ENCODE peak calls at places on chromosomes 11 and 22, in nine cellular contexts. S is OCI-M1; H is activated naive CD8-positive, alpha-beta T cell treated with anti-CD3 and anti-CD28 coated beads for 36 hours; R is sciatic nerve; F is cardiac fibroblast; C is endodermal cell; D is HAP-1; E is H9; L is stimulated activated CD8-positive, alpha-beta memory T cell treated with anti-CD3 and anti-CD28 coated beads, Interleukin-7, amount 100 ng/mL, for 48 hours. P is an unnamed sample.

GRCh38 chr11:112085822-112086421 is 634 bp downstream of the TIMM8B start:
- DNase-seq in L (no peak), S (peak), H (peak), C (no peak), R (no peak), D (no peak), E (no peak), F (peak), P (no peak)

GRCh38 chr11:108027057-108027456 is 18.4 kb downstream of the CUL5 start:
- DNase-seq in L (no peak), C (no peak), S (no peak), H (no peak), F (no peak), R (no peak), D (no peak), E (no peak), P (no peak)

GRCh38 chr11:129209891-129210830 is 18.0 kb upstream of the ARHGAP32 start:
- DNase-seq in H (no peak), C (no peak), D (no peak), R (no peak), L (no peak), F (peak), S (no peak), E (no peak), P (no peak)

GRCh38 chr11:17476317-17477083 is at the start of gene ABCC8:
- DNase-seq in D (peak), E (peak), H (peak), C (peak), F (no peak), R (no peak), S (no peak), L (no peak), P (no peak)

GRCh38 chr22:39718206-39718605 is 147.7 kb downstream of the CACNA1I start:
- DNase-seq in D (no peak), H (no peak), S (peak), R (peak), F (no peak), C (no peak), E (no peak), L (no peak), P (no peak)

GRCh38 chr22:21041937-21042336 is 3.8 kb upstream of the LRRC74B start:
- DNase-seq in R (no peak), F (peak), E (no peak), C (no peak), H (no peak), L (no peak), S (no peak), D (no peak), P (no peak)

GRCh38 chr11:6616596-6617250 is 2.5 kb downstream of the TPP1 start:
- DNase-seq in D (no peak), S (no peak), F (no peak), C (no peak), R (no peak), H (no peak), L (no peak), E (no peak), P (no peak)

GRCh38 chr11:2389344-2390026 is 11.1 kb upstream of the TSSC4 start:
- DNase-seq in L (no peak), D (no peak), E (no peak), S (no peak), R (no peak), F (no peak), C (no peak), H (no peak), P (no peak)

GRCh38 chr11:69879734-69880005 is 60.5 kb upstream of the FGF3 start:
- DNase-seq in D (no peak), L (no peak), S (no peak), H (no peak), F (no peak), R (peak), C (no peak), E (no peak), P (no peak)

GRCh38 chr11:44849922-44850321 is 100.8 kb downstream of the TP53I11 start:
- DNase-seq in F (no peak), C (no peak), S (no peak), E (no peak), R (no peak), H (no peak), L (no peak), D (no peak), P (no peak)

GRCh38 chr22:16824718-16825687 is at the start of gene XKR3:
- DNase-seq in C (peak), L (no peak), F (peak), S (peak), E (no peak), H (no peak), D (no peak), R (no peak), P (no peak)

GRCh38 chr11:111329306-111330204 is 31.2 kb downstream of the POU2AF3 start:
- DNase-seq in L (no peak), D (no peak), F (no peak), H (no peak), C (no peak), R (no peak), E (no peak), S (no peak), P (no peak)

GRCh38 chr11:47786373-47786772 is 19.2 kb upstream of the FNBP4 start:
- DNase-seq in L (no peak), D (no peak), S (no peak), H (no peak), C (no peak), F (peak), R (no peak), E (no peak), P (no peak)

GRCh38 chr22:38758276-38758945 is 2.6 kb upstream of the SUN2 start:
- DNase-seq in R (no peak), H (peak), S (no peak), L (peak), E (no peak), C (no peak), F (no peak), D (no peak), P (no peak)

GRCh38 chr11:78657441-78657840 is 82.8 kb upstream of the NARS2 start:
- DNase-seq in C (no peak), L (no peak), D (no peak), E (no peak), H (no peak), R (no peak), F (no peak), S (no peak), P (no peak)

GRCh38 chr11:125413226-125413625 is 82.8 kb downstream of the FEZ1 start:
- DNase-seq in S (no peak), H (no peak), C (no peak), F (no peak), R (no peak), E (no peak), L (no peak), D (no peak), P (no peak)

GRCh38 chr11:126352934-126353801 is 2.3 kb upstream of the ST3GAL4 start:
- DNase-seq in R (no peak), C (no peak), H (no peak), E (no peak), D (peak), S (peak), L (peak), F (peak), P (no peak)

GRCh38 chr11:65556470-65557279 is 1.5 kb downstream of the LTBP3 start:
- DNase-seq in L (no peak), E (no peak), S (no peak), C (no peak), H (no peak), D (no peak), R (no peak), F (no peak), P (no peak)

GRCh38 chr11:125903753-125904659 is at the start of gene DDX25:
- DNase-seq in H (peak), S (no peak), C (peak), E (peak), R (no peak), L (no peak), D (peak), F (no peak), P (peak)

GRCh38 chr11:45097721-45098493 is 48.5 kb upstream of the PRDM11 start:
- DNase-seq in H (peak), L (no peak), E (peak), C (peak), R (peak), S (peak), F (peak), D (peak), P (peak)

GRCh38 chr22:29043906-29044575 is 17.6 kb downstream of the C22orf31 start:
- DNase-seq in L (no peak), C (no peak), E (no peak), H (no peak), D (no peak), F (peak), R (no peak), S (no peak), P (no peak)

GRCh38 chr11:132874638-132875037 is 657.7 kb downstream of the OPCML start:
- DNase-seq in D (no peak), H (no peak), R (no peak), C (no peak), L (no peak), E (no peak), F (peak), S (no peak), P (no peak)

GRCh38 chr11:113193894-113194293 is 120.5 kb upstream of the TTC12 start:
- DNase-seq in D (no peak), H (no peak), S (no peak), F (no peak), L (no peak), E (no peak), C (no peak), R (peak), P (no peak)